ENCODE peak calls at places on chromosomes 1 and 21, in four cellular contexts. J is IMR-90, K is right lobe of liver, U is dorsolateral prefrontal cortex. M is an unnamed sample.

GRCh38 chr1:218459878-218460277 is 114.7 kb downstream of the TGFB2 start:
- DNase-seq in U (no peak), K (no peak), J (peak; percentile 84), M (no peak)

GRCh38 chr1:53272349-53272748 is 34.0 kb upstream of the MAGOH start:
- DNase-seq in K (no peak), J (no peak), U (no peak), M (no peak)

GRCh38 chr1:7610936-7611335 is 160.2 kb upstream of the VAMP3 start:
- DNase-seq in U (no peak), K (no peak), J (no peak), M (no peak)

GRCh38 chr21:34307991-34308532 is 55.7 kb upstream of the KCNE2 start:
- DNase-seq in J (no peak), U (no peak), K (no peak), M (no peak)

GRCh38 chr1:207892764-207893163 is 18.2 kb downstream of the CD34 start:
- DNase-seq in K (no peak), U (no peak), J (no peak), M (no peak)

GRCh38 chr1:37887986-37888700 is 28.8 kb upstream of the MTF1 start:
- DNase-seq in K (no peak), J (no peak), U (no peak), M (no peak)

GRCh38 chr1:225554216-225554812 is 98.6 kb downstream of the ENAH start:
- DNase-seq in K (no peak), U (no peak), J (peak; percentile 44), M (peak; percentile 19)

GRCh38 chr1:223230161-223230881 is 87.3 kb upstream of the TLR5 start:
- DNase-seq in J (peak; percentile 93), K (no peak), U (no peak), M (peak; percentile 40)

GRCh38 chr1:4652631-4653327 is 1.6 kb upstream of the AJAP1 start:
- DNase-seq in J (no peak), K (peak; percentile 70), U (peak; percentile 49), M (peak; percentile 38)

GRCh38 chr1:150309758-150310495 is 11.4 kb upstream of the PRPF3 start:
- DNase-seq in J (no peak), U (no peak), K (no peak), M (no peak)

GRCh38 chr1:200850554-200850953 is 22.2 kb upstream of the GPR25 start:
- DNase-seq in U (no peak), J (no peak), K (no peak), M (no peak)

GRCh38 chr1:190084552-190084951 is 393.1 kb downstream of the BRINP3 start:
- DNase-seq in K (no peak), J (no peak), U (no peak), M (no peak)

GRCh38 chr21:44702973-44703730 is 6.2 kb downstream of the KRTAP10-12 start:
- DNase-seq in U (no peak), J (peak; percentile 6), K (peak; percentile 24), M (no peak)

GRCh38 chr1:204127597-204128242 is 24.1 kb downstream of the ETNK2 start:
- DNase-seq in K (peak; percentile 74), J (peak; percentile 88), U (peak; percentile 61), M (no peak)

GRCh38 chr1:204130989-204131892 is 20.6 kb downstream of the ETNK2 start:
- DNase-seq in U (no peak), J (peak; percentile 89), K (no peak), M (no peak)

GRCh38 chr1:204128464-204128963 is 23.3 kb downstream of the ETNK2 start:
- DNase-seq in U (no peak), J (no peak), K (no peak), M (no peak)

GRCh38 chr1:204130178-204130577 is 21.7 kb downstream of the ETNK2 start:
- DNase-seq in J (no peak), K (peak; percentile 97), U (no peak), M (no peak)

GRCh38 chr1:204128964-204129896 is 22.6 kb downstream of the ETNK2 start:
- DNase-seq in J (peak; percentile 61), K (peak; percentile 92), U (peak; percentile 43), M (peak; percentile 55)
- H3K4me3 ChIP-seq in J (no peak overlapping the region), K (peak overlapping the region; percentile 56), U (peak overlapping the region; percentile 9), M (no peak overlapping the region)

GRCh38 chr1:42529724-42530161 is 66.7 kb downstream of the CCDC30 start:
- DNase-seq in K (no peak), U (no peak), J (peak; percentile 72), M (peak; percentile 2)
- H3K4me3 ChIP-seq in K (peak overlapping the region; percentile 10), U (no peak overlapping the region), J (no peak overlapping the region), M (peak overlapping the region; percentile 20)

DNA sequence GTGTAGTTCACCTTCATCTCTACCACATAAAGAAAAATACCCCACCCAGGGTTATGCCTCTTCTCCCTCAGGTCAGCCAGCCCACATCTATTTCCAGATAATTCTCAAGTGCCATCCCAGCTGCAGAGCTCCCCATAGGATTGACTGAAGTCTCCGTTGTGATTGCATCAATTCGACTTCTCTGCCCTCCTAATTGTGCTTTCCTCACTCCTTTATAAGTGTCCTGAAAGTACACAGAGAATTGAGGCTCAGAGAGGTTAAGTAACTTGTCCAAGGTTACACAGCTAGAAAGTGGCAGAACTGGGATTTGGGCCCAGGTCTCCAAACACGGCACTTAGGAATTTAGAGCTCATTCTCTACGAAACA is 15.0 kb downstream of the ZSWIM5 start:
- DNase-seq in K (no peak), J (no peak), U (no peak), M (no peak)
- H3K4me3 ChIP-seq in K (no peak overlapping the region), J (no peak overlapping the region), U (no peak overlapping the region), M (no peak overlapping the region)

GRCh38 chr1:161225178-161225533 is 704 bp upstream of the TOMM40L start:
- DNase-seq in U (no peak), J (no peak), K (no peak), M (no peak)
- H3K4me3 ChIP-seq in U (no peak overlapping the region), J (no peak overlapping the region), K (peak overlapping the region; percentile 41), M (no peak overlapping the region)

DNA sequence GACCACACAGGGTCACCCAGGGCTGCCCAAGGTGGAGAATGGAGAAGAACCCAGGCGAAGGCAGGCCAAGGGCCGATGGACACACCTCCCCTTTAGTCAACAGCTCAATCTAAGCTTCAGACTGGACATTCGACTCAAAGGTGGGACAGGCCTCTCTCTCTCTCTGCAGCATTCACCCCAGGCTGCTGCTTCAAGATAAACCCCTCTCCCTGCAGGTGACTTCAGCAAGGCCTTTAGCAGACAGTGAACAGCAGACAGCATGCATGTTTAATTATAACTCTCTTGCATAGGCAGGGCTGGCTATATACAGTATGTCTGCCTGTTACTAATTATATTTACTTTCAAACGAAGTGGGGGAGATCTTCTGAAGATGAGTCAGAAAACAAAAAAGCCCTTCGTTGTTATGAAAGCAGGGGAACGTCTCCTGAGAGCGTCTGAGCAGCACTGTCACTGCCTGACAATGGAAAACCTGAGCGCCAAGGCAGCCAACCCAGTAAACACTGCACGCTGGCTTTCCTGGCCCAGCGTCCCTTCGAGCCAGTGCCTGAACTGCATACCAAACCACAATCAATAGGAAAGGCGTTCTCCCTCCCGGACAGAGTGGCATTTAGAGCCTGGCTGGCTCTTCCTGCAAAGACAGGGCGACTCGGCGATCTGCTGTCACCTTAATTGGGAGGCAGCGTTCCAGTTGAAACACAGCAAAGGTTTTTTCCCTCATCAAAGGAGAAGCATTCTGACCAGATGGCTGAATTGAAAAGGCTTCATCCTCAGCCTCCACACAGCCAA is 54.1 kb downstream of the TOMM20 start:
- DNase-seq in K (peak; percentile 88), J (peak; percentile 92), U (peak; percentile 52), M (no peak)
- H3K4me3 ChIP-seq in K (peak overlapping the region; percentile 21), J (peak overlapping the region; percentile 1), U (no peak overlapping the region), M (peak overlapping the region; percentile 16)

DNA sequence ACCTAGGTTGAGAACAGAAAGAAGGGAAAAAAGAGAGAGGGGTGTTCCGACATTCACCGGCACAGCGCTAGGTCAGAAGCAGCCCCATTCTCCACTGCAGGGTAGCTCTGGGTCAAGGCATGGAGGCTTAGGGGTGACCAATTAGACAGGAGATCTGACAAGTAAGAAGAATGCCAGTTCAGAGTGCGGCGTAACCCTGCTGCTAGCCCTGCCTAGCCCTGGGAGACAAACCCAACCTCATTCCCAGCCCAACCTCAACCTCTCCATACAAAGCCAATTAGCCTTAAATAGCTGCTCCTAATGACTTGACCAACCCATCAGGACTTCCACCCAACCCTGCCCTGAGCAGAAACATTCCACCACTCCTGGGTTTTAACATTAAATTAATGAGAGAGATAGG is 3.4 kb downstream of the PRELP start:
- DNase-seq in J (no peak), U (no peak), K (no peak), M (no peak)
- H3K4me3 ChIP-seq in J (no peak overlapping the region), U (no peak overlapping the region), K (no peak overlapping the region), M (no peak overlapping the region)

GRCh38 chr1:179990847-179991246 is 36.2 kb downstream of the CEP350 start:
- DNase-seq in K (no peak), U (no peak), J (no peak), M (no peak)

GRCh38 chr1:179995576-179995975 is 41.0 kb downstream of the CEP350 start:
- DNase-seq in U (no peak), J (no peak), K (no peak), M (no peak)

GRCh38 chr1:180000575-180000974 is 46.0 kb downstream of the CEP350 start:
- DNase-seq in K (no peak), J (no peak), U (no peak), M (no peak)

GRCh38 chr1:179996099-179996498 is 41.5 kb downstream of the CEP350 start:
- DNase-seq in U (no peak), K (no peak), J (no peak), M (no peak)
- H3K4me3 ChIP-seq in U (no peak overlapping the region), K (no peak overlapping the region), J (no peak overlapping the region), M (no peak overlapping the region)

GRCh38 chr1:243420968-243421675 is 165.3 kb downstream of the SDCCAG8 start:
- DNase-seq in J (no peak), U (peak; percentile 46), K (no peak), M (no peak)

GRCh38 chr1:243421784-243422183 is 165.9 kb downstream of the SDCCAG8 start:
- DNase-seq in J (peak; percentile 85), K (no peak), U (peak; percentile 74), M (peak; percentile 48)

GRCh38 chr1:243428084-243428483 is 172.2 kb downstream of the SDCCAG8 start:
- DNase-seq in J (no peak), U (no peak), K (no peak), M (no peak)

GRCh38 chr1:243420369-243420768 is 164.5 kb downstream of the SDCCAG8 start:
- DNase-seq in U (no peak), K (no peak), J (no peak), M (no peak)

DNA sequence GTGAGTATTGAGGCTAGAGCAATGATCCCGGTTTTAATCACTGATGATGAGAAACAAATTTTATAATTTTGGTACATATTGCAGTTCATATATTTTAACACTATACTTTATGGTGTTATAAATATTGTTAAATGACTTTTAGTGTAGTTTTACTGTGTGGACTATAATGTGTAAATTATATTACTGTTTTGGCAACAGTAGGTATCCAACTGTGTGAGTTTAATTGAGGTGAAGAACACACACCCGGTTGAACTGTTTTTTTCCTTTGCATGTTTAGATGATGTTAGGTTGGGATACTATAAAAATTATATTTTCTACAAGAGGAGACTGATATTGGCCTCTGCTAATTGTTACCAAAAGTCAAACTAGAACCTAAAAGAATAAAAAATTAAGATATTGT is 166.5 kb downstream of the SDCCAG8 start:
- DNase-seq in U (no peak), J (no peak), K (no peak), M (no peak)
- H3K4me3 ChIP-seq in U (no peak overlapping the region), J (no peak overlapping the region), K (no peak overlapping the region), M (no peak overlapping the region)

GRCh38 chr1:246459213-246459612 is 47.9 kb downstream of the SMYD3 start:
- DNase-seq in J (no peak), U (no peak), K (no peak), M (no peak)
- H3K4me3 ChIP-seq in J (no peak overlapping the region), U (no peak overlapping the region), K (no peak overlapping the region), M (no peak overlapping the region)

M was measured in CD4-positive, alpha-beta memory T cell.